ENCODE peak calls at places on chromosomes 13 and 19, in ten cellular contexts. B is bronchial epithelial cell, P is uterus, Q is astrocyte, G is OCI-LY7, A is PC-3, K is Caco-2, Z is K562, N is breast epithelium, L is tibial nerve. D is an unnamed sample.

GRCh38 chr19:10010247-10010691 is at the start of gene COL5A3:
- DNase-seq in B (peak; percentile 29), P (peak; percentile 59), Q (no peak), G (no peak), A (no peak), K (no peak), Z (peak; percentile 42), N (no peak), L (peak; percentile 43), D (peak; percentile 84)

GRCh38 chr13:40187324-40187795 is 479.1 kb downstream of the FOXO1 start:
- DNase-seq in B (no peak), P (no peak), Q (no peak), G (no peak), A (no peak), K (no peak), Z (no peak), N (no peak), L (no peak), D (no peak)

GRCh38 chr19:11265785-11266236 is 3.5 kb upstream of the DOCK6 start:
- DNase-seq in B (peak; percentile 92), P (no peak), Q (no peak), G (no peak), A (peak; percentile 98), K (peak; percentile 97), Z (peak; percentile 23), N (no peak), L (no peak), D (peak; percentile 29)

GRCh38 chr19:38012944-38013343 is 105.9 kb downstream of the SIPA1L3 start:
- DNase-seq in B (no peak), P (no peak), Q (no peak), G (no peak), A (no peak), K (no peak), Z (no peak), N (no peak), L (no peak), D (no peak)

GRCh38 chr19:15072930-15073647 is 8.9 kb upstream of the OR1I1 start:
- DNase-seq in B (peak; percentile 38), P (no peak), Q (no peak), G (no peak), A (peak; percentile 98), K (peak; percentile 91), Z (no peak), N (peak; percentile 26), L (no peak), D (no peak)

GRCh38 chr19:55283548-55284393 is at the start of gene BRSK1:
- DNase-seq in B (no peak), P (peak; percentile 77), Q (peak; percentile 30), G (peak; percentile 80), A (peak; percentile 42), K (peak; percentile 84), Z (peak; percentile 79), N (no peak), L (no peak), D (peak; percentile 38)

GRCh38 chr19:14363203-14364097 is 17.8 kb upstream of the ADGRE5 start:
- DNase-seq in B (no peak), P (peak; percentile 97), Q (peak; percentile 48), G (no peak), A (peak; percentile 69), K (peak; percentile 55), Z (peak; percentile 89), N (peak; percentile 41), L (no peak), D (peak; percentile 86)

GRCh38 chr19:11987405-11988231 is 22.8 kb downstream of the ZNF763 start:
- DNase-seq in B (peak; percentile 85), P (peak; percentile 95), Q (peak; percentile 88), G (peak; percentile 96), A (peak; percentile 98), K (peak; percentile 92), Z (peak; percentile 79), N (peak; percentile 94), L (peak; percentile 92), D (peak; percentile 88)

GRCh38 chr19:33384983-33385382 is 11.5 kb downstream of the CEBPG start:
- DNase-seq in B (no peak), P (no peak), Q (no peak), G (no peak), A (no peak), K (peak; percentile 7), Z (no peak), N (no peak), L (no peak), D (no peak)

GRCh38 chr13:28340272-28340793 is 154.6 kb downstream of the FLT1 start:
- DNase-seq in B (no peak), P (no peak), Q (peak; percentile 81), G (no peak), A (peak; percentile 12), K (no peak), Z (no peak), N (no peak), L (no peak), D (peak; percentile 45)

GRCh38 chr13:110268576-110269185 is 38.3 kb downstream of the COL4A1 start:
- DNase-seq in B (no peak), P (peak; percentile 37), Q (no peak), G (no peak), A (no peak), K (no peak), Z (peak; percentile 12), N (no peak), L (no peak), D (no peak)

GRCh38 chr19:40603071-40603718 is 2.0 kb downstream of the LTBP4 start:
- DNase-seq in B (peak; percentile 59), P (no peak), Q (peak; percentile 57), G (no peak), A (peak; percentile 31), K (peak; percentile 62), Z (no peak), N (no peak), L (no peak), D (no peak)

DNA sequence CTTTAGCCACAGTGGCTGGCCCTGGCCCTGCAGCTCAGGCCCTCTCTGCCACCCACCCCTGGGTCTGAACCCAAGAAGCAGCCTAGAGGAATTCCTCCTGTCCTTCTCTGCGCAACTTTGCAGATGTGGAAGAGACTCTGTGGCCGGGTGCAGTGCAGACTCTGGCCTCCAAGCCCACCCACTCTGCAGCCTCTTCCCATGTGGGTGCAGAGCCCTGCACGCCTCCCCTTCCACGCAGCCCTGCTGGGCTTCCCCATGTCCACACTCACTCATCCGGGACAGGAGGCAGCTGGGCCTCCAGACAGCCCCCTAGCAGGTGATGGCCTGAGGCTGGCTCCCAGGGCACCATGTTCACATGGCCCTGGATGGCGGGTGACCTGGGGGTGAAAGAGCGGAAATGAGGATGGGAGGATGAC is 2.5 kb downstream of the TEX29 start:
- DNase-seq in B (no peak), P (no peak), Q (no peak), G (no peak), A (no peak), K (no peak), Z (no peak), N (no peak), L (no peak), D (no peak)
- H3K4me3 ChIP-seq in B (no peak overlapping the region), P (no peak overlapping the region), Q (no peak overlapping the region), G (no peak overlapping the region), A (no peak overlapping the region), K (no peak overlapping the region), Z (no peak overlapping the region), N (no peak overlapping the region), L (no peak overlapping the region), D (no peak overlapping the region)

GRCh38 chr19:46784262-46785053 is 3.9 kb downstream of the SLC1A5 start:
- DNase-seq in B (peak; percentile 89), P (peak; percentile 82), Q (peak; percentile 73), G (peak; percentile 92), A (peak; percentile 80), K (peak; percentile 95), Z (peak; percentile 67), N (peak; percentile 69), L (peak; percentile 63), D (peak; percentile 86)
- TF ChIP-seq CTCF in B (peak; percentile 22), P (no peak), Q (no peak), G (peak; percentile 77), A (peak; percentile 45), K (peak; percentile 36), Z (peak; percentile 67), N (no peak), L (no peak), D (peak; percentile 33)

DNA sequence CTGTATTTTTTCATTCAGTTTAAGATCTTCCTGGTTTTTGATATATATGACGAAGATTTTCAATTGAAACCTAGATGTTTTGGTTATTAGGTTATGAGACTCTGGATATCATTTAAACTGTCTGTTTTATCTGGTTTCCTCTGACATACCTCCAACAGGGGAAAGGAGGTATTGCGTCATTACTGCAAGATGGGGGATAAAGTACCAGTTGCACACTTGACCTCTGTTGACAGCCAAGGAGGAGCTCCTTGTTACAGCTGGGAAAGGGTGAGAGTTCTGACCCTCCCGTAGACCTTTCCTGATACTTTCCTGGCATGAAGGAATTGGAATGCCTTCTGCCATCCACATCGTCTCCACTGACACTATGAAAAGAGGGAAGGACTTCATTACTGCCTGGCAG is 82.0 kb upstream of the SHISA2 start:
- DNase-seq in B (no peak), P (no peak), Q (no peak), G (no peak), A (peak; percentile 2), K (no peak), Z (no peak), N (no peak), L (no peak), D (no peak)
- H3K4me3 ChIP-seq in B (no peak overlapping the region), P (no peak overlapping the region), Q (no peak overlapping the region), G (no peak overlapping the region), A (no peak overlapping the region), K (no peak overlapping the region), Z (no peak overlapping the region), N (no peak overlapping the region), L (no peak overlapping the region), D (no peak overlapping the region)

GRCh38 chr13:30932481-30933333 is at the start of gene TEX26:
- DNase-seq in B (no peak), P (no peak), Q (peak; percentile 18), G (no peak), A (no peak), K (no peak), Z (no peak), N (no peak), L (no peak), D (no peak)

GRCh38 chr13:30933334-30933681 is 852 bp downstream of the TEX26 start:
- DNase-seq in B (no peak), P (no peak), Q (no peak), G (no peak), A (no peak), K (no peak), Z (no peak), N (no peak), L (no peak), D (no peak)

GRCh38 chr13:30934803-30935202 is 2.3 kb downstream of the TEX26 start:
- DNase-seq in B (no peak), P (no peak), Q (no peak), G (no peak), A (no peak), K (no peak), Z (no peak), N (no peak), L (no peak), D (no peak)

GRCh38 chr13:30936920-30937319 is 4.5 kb downstream of the TEX26 start:
- DNase-seq in B (no peak), P (no peak), Q (no peak), G (no peak), A (no peak), K (no peak), Z (no peak), N (no peak), L (no peak), D (no peak)

DNA sequence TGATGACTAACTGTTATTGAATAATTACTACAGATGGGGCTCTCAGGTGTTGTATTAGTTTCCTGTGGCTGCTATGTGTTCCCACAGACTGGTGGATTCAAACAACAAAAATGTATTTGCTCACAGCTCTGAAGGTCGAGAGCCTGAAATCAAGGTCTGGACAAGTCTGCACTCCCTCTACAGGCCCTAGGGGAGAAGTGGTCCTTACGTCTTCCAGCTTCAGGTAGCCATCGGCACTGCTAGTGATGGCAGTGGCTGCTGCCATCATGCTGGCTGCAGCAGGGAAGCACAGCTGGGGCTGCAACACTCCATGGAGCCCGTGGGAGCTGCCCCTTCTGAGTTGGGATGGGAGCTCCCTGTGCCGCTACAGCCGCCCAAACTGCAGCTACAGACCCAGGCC is 1.9 kb downstream of the TEX26 start:
- DNase-seq in B (peak; percentile 16), P (no peak), Q (no peak), G (no peak), A (no peak), K (no peak), Z (no peak), N (no peak), L (no peak), D (no peak)
- TF ChIP-seq CTCF in B (no peak), P (no peak), Q (no peak), G (no peak), A (peak; percentile 28), K (no peak), Z (no peak), N (no peak), L (no peak), D (no peak)

D was measured in fibroblast of mammary gland.